ENCODE peak calls at places on chromosome 12, in ten cellular contexts. X, E, W, L, P, C, G, A, I and U are unnamed samples.

GRCh38 chr12:65818454-65819382 is 5.6 kb upstream of the HMGA2 start:
- DNase-seq in G (no peak), E (no peak), X (peak; percentile 91), L (peak; percentile 61), A (no peak), P (no peak), I (no peak), C (no peak), W (no peak), U (no peak)

GRCh38 chr12:109720152-109720855 is 6.7 kb downstream of the FAM222A start:
- DNase-seq in G (no peak), A (no peak), L (no peak), X (no peak), P (no peak), C (peak; percentile 96), I (peak; percentile 77), E (no peak), W (no peak), U (no peak)

GRCh38 chr12:15757553-15758255 is 31.5 kb downstream of the EPS8 start:
- DNase-seq in G (no peak), A (no peak), W (no peak), E (peak; percentile 73), P (no peak), C (no peak), I (no peak), X (peak; percentile 81), L (peak; percentile 94), U (no peak)

GRCh38 chr12:2336409-2336829 is 283.6 kb downstream of the CACNA1C start:
- DNase-seq in G (no peak), E (peak; percentile 96), A (no peak), I (no peak), C (no peak), W (no peak), L (peak; percentile 93), X (peak; percentile 44), P (peak; percentile 59), U (no peak)

GRCh38 chr12:76560083-76560491 is 516 bp upstream of the OSBPL8 start:
- DNase-seq in W (no peak), X (no peak), A (no peak), C (no peak), P (no peak), E (no peak), G (no peak), L (no peak), I (no peak), U (no peak)

GRCh38 chr12:119410396-119410795 is 75.9 kb downstream of the CCDC60 start:
- DNase-seq in E (no peak), A (no peak), P (no peak), W (no peak), L (no peak), G (no peak), I (no peak), C (peak; percentile 23), X (no peak), U (no peak)

GRCh38 chr12:93417967-93418480 is 23.7 kb downstream of the UBE2N start:
- DNase-seq in I (no peak), P (no peak), E (no peak), W (no peak), G (no peak), C (no peak), A (no peak), X (no peak), L (no peak), U (no peak)

GRCh38 chr12:39503445-39503844 is 60.5 kb upstream of the KIF21A start:
- DNase-seq in W (no peak), C (no peak), I (no peak), E (no peak), G (no peak), L (peak; percentile 69), P (no peak), A (no peak), X (peak; percentile 50), U (no peak)

GRCh38 chr12:26113194-26113654 is 11.6 kb downstream of the BHLHE41 start:
- DNase-seq in W (no peak), E (no peak), C (peak; percentile 41), A (no peak), I (no peak), X (no peak), L (no peak), G (no peak), P (no peak), U (no peak)